ENCODE peak calls at places on chromosomes 7 and 10, in eight cellular contexts. One of them, this sample, is unnamed.
A peak's percentile ranks its signal among the peaks of the same experiment; 100 is the strongest.

GRCh38 chr10:63798599-63799498 is 277.6 kb downstream of the REEP3 start:
- DNase-seq in breast epithelium: no peak
- DNase-seq in heart left ventricle: peak; percentile 71
- DNase-seq in HCT116: no peak
- DNase-seq in IMR-90: peak; percentile 78
- DNase-seq in spleen: no peak
- DNase-seq in stomach: peak; percentile 72
- DNase-seq in right lobe of liver: no peak
- DNase-seq in this sample: peak; percentile 43

GRCh38 chr7:45435846-45436245 is 138.3 kb upstream of the ADCY1 start:
- DNase-seq in breast epithelium: no peak
- DNase-seq in right lobe of liver: no peak
- DNase-seq in heart left ventricle: no peak
- DNase-seq in spleen: no peak
- DNase-seq in HCT116: no peak
- DNase-seq in IMR-90: peak; percentile 47
- DNase-seq in stomach: no peak
- DNase-seq in this sample: no peak

GRCh38 chr10:88033380-88033779 is 170.0 kb downstream of the PTEN start:
- DNase-seq in HCT116: no peak
- DNase-seq in breast epithelium: no peak
- DNase-seq in heart left ventricle: no peak
- DNase-seq in IMR-90: no peak
- DNase-seq in stomach: no peak
- DNase-seq in right lobe of liver: no peak
- DNase-seq in spleen: no peak
- DNase-seq in this sample: no peak

GRCh38 chr7:33534830-33535229 is 370.5 kb upstream of the BMPER start:
- DNase-seq in stomach: no peak
- DNase-seq in spleen: no peak
- DNase-seq in heart left ventricle: no peak
- DNase-seq in right lobe of liver: no peak
- DNase-seq in HCT116: no peak
- DNase-seq in breast epithelium: no peak
- DNase-seq in IMR-90: peak; percentile 67
- DNase-seq in this sample: no peak

GRCh38 chr7:131586259-131586658 is 29.8 kb upstream of the PODXL start:
- DNase-seq in heart left ventricle: peak; percentile 59
- DNase-seq in breast epithelium: no peak
- DNase-seq in right lobe of liver: no peak
- DNase-seq in stomach: peak; percentile 44
- DNase-seq in HCT116: no peak
- DNase-seq in spleen: no peak
- DNase-seq in IMR-90: no peak
- DNase-seq in this sample: peak; percentile 55

GRCh38 chr7:23234569-23235296 is 11.8 kb upstream of the GPNMB start:
- DNase-seq in heart left ventricle: no peak
- DNase-seq in spleen: no peak
- DNase-seq in HCT116: no peak
- DNase-seq in IMR-90: no peak
- DNase-seq in right lobe of liver: no peak
- DNase-seq in breast epithelium: no peak
- DNase-seq in stomach: no peak
- DNase-seq in this sample: no peak

GRCh38 chr7:149790146-149790548 is 16.8 kb upstream of the ZNF467 start:
- DNase-seq in IMR-90: no peak
- DNase-seq in spleen: peak; percentile 91
- DNase-seq in breast epithelium: peak; percentile 61
- DNase-seq in right lobe of liver: no peak
- DNase-seq in HCT116: no peak
- DNase-seq in stomach: peak; percentile 51
- DNase-seq in heart left ventricle: peak; percentile 52
- DNase-seq in this sample: peak; percentile 64

GRCh38 chr10:12954866-12955265 is 46.6 kb downstream of the CCDC3 start:
- DNase-seq in breast epithelium: no peak
- DNase-seq in right lobe of liver: no peak
- DNase-seq in spleen: no peak
- DNase-seq in stomach: no peak
- DNase-seq in HCT116: no peak
- DNase-seq in heart left ventricle: no peak
- DNase-seq in IMR-90: no peak
- DNase-seq in this sample: no peak

GRCh38 chr7:29496355-29497020 is 67.1 kb upstream of the PRR15 start:
- DNase-seq in spleen: no peak
- DNase-seq in HCT116: no peak
- DNase-seq in heart left ventricle: no peak
- DNase-seq in right lobe of liver: no peak
- DNase-seq in IMR-90: no peak
- DNase-seq in breast epithelium: no peak
- DNase-seq in stomach: no peak
- DNase-seq in this sample: no peak

GRCh38 chr7:156064921-156065386 is 252.7 kb upstream of the SHH start:
- DNase-seq in IMR-90: peak; percentile 5
- DNase-seq in breast epithelium: no peak
- DNase-seq in spleen: no peak
- DNase-seq in stomach: no peak
- DNase-seq in right lobe of liver: peak; percentile 6
- DNase-seq in heart left ventricle: no peak
- DNase-seq in HCT116: no peak
- DNase-seq in this sample: no peak

GRCh38 chr7:44634187-44634838 is 27.9 kb downstream of the OGDH start:
- DNase-seq in stomach: peak; percentile 41
- DNase-seq in spleen: no peak
- DNase-seq in right lobe of liver: no peak
- DNase-seq in heart left ventricle: no peak
- DNase-seq in HCT116: no peak
- DNase-seq in breast epithelium: no peak
- DNase-seq in IMR-90: peak; percentile 25
- DNase-seq in this sample: no peak

GRCh38 chr10:69825604-69826003 is 23.9 kb downstream of the COL13A1 start:
- DNase-seq in HCT116: no peak
- DNase-seq in spleen: no peak
- DNase-seq in heart left ventricle: no peak
- DNase-seq in right lobe of liver: no peak
- DNase-seq in stomach: no peak
- DNase-seq in IMR-90: no peak
- DNase-seq in breast epithelium: no peak
- DNase-seq in this sample: no peak

GRCh38 chr7:46393142-46393541 is 472.1 kb upstream of the IGFBP3 start:
- DNase-seq in spleen: no peak
- DNase-seq in breast epithelium: no peak
- DNase-seq in right lobe of liver: no peak
- DNase-seq in stomach: no peak
- DNase-seq in IMR-90: peak; percentile 23
- DNase-seq in HCT116: no peak
- DNase-seq in heart left ventricle: no peak
- DNase-seq in this sample: no peak

GRCh38 chr10:68602434-68602833 is 42.3 kb downstream of the TET1 start:
- DNase-seq in heart left ventricle: no peak
- DNase-seq in right lobe of liver: no peak
- DNase-seq in breast epithelium: no peak
- DNase-seq in IMR-90: no peak
- DNase-seq in HCT116: no peak
- DNase-seq in stomach: no peak
- DNase-seq in spleen: no peak
- DNase-seq in this sample: no peak

GRCh38 chr10:7763929-7764328 is 23.9 kb downstream of the KIN start:
- DNase-seq in spleen: no peak
- DNase-seq in heart left ventricle: no peak
- DNase-seq in stomach: no peak
- DNase-seq in breast epithelium: no peak
- DNase-seq in HCT116: no peak
- DNase-seq in IMR-90: no peak
- DNase-seq in right lobe of liver: no peak
- DNase-seq in this sample: no peak

GRCh38 chr10:129768437-129769355 is 195.4 kb downstream of the EBF3 start:
- DNase-seq in IMR-90: no peak
- DNase-seq in stomach: peak; percentile 22
- DNase-seq in heart left ventricle: no peak
- DNase-seq in right lobe of liver: peak; percentile 37
- DNase-seq in HCT116: no peak
- DNase-seq in spleen: peak; percentile 62
- DNase-seq in breast epithelium: no peak
- DNase-seq in this sample: peak; percentile 15

GRCh38 chr7:82050134-82050533 is 280.3 kb upstream of the HGF start:
- DNase-seq in right lobe of liver: no peak
- DNase-seq in heart left ventricle: no peak
- DNase-seq in HCT116: peak; percentile 59
- DNase-seq in spleen: no peak
- DNase-seq in IMR-90: peak; percentile 91
- DNase-seq in breast epithelium: no peak
- DNase-seq in stomach: no peak
- DNase-seq in this sample: no peak

GRCh38 chr7:100221767-100222444 is 2.2 kb downstream of the PVRIG start:
- DNase-seq in right lobe of liver: no peak
- DNase-seq in IMR-90: no peak
- DNase-seq in HCT116: no peak
- DNase-seq in breast epithelium: no peak
- DNase-seq in heart left ventricle: no peak
- DNase-seq in stomach: no peak
- DNase-seq in spleen: no peak
- DNase-seq in this sample: no peak

GRCh38 chr7:4683884-4684565 is 1.9 kb downstream of the FOXK1 start:
- DNase-seq in breast epithelium: peak; percentile 55
- DNase-seq in IMR-90: peak; percentile 87
- DNase-seq in stomach: peak; percentile 58
- DNase-seq in right lobe of liver: peak; percentile 63
- DNase-seq in heart left ventricle: peak; percentile 75
- DNase-seq in HCT116: no peak
- DNase-seq in spleen: peak; percentile 90
- DNase-seq in this sample: peak; percentile 79

GRCh38 chr7:106869954-106870353 is 4.9 kb downstream of the PIK3CG start:
- DNase-seq in HCT116: no peak
- DNase-seq in right lobe of liver: no peak
- DNase-seq in heart left ventricle: no peak
- DNase-seq in breast epithelium: no peak
- DNase-seq in IMR-90: no peak
- DNase-seq in spleen: no peak
- DNase-seq in stomach: no peak
- DNase-seq in this sample: no peak

GRCh38 chr10:25356609-25357008 is 181.8 kb downstream of the GPR158 start:
- DNase-seq in spleen: no peak
- DNase-seq in IMR-90: no peak
- DNase-seq in heart left ventricle: no peak
- DNase-seq in stomach: no peak
- DNase-seq in HCT116: no peak
- DNase-seq in right lobe of liver: no peak
- DNase-seq in breast epithelium: no peak
- DNase-seq in this sample: no peak

GRCh38 chr10:490891-491571 is 198.4 kb downstream of the DIP2C start:
- DNase-seq in breast epithelium: no peak
- DNase-seq in right lobe of liver: peak; percentile 45
- DNase-seq in spleen: peak; percentile 63
- DNase-seq in IMR-90: peak; percentile 60
- DNase-seq in HCT116: no peak
- DNase-seq in stomach: no peak
- DNase-seq in heart left ventricle: peak; percentile 43
- DNase-seq in this sample: peak; percentile 17

GRCh38 chr10:122461729-122462532 is 578 bp downstream of the HTRA1 start:
- DNase-seq in IMR-90: no peak
- DNase-seq in spleen: no peak
- DNase-seq in right lobe of liver: peak; percentile 81
- DNase-seq in stomach: peak; percentile 46
- DNase-seq in HCT116: no peak
- DNase-seq in breast epithelium: no peak
- DNase-seq in heart left ventricle: no peak
- DNase-seq in this sample: peak; percentile 32
- TF ChIP-seq POLR2A in IMR-90: no peak
- TF ChIP-seq POLR2A in spleen: no peak
- TF ChIP-seq POLR2A in right lobe of liver: peak; percentile 32
- TF ChIP-seq POLR2A in stomach: no peak
- TF ChIP-seq POLR2A in HCT116: no peak
- TF ChIP-seq POLR2A in breast epithelium: no peak
- TF ChIP-seq POLR2A in heart left ventricle: no peak
- TF ChIP-seq POLR2A in this sample: no peak

DNA sequence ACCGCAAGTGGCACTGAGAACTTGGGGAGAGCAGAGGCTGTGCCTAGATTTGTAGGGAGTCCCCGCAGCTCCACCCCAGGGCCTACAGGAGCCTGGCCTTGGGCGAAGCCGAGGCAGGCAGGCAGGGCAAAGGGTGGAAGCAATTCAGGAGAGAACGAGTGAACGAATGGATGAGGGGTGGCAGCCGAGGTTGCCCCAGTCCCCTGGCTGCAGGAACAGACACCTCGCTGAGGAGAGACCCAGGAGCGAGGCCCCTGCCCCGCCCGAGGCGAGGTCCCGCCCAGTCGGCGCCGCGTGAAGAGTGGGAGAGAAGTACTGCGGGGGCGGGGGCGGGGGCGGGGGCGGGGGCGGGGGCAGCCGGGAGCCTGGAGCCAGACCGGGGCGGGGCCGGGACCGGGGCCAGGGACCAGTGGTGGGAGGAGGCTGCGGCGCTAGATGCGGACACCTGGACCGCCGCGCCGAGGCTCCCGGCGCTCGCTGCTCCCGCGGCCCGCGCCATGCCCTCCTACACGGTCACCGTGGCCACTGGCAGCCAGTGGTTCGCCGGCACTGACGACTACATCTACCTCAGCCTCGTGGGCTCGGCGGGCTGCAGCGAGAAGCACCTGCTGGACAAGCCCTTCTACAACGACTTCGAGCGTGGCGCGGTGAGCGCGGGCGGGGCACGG is at the start of gene ALOX5:
- DNase-seq in IMR-90: no peak
- DNase-seq in spleen: peak; percentile 95
- DNase-seq in breast epithelium: peak; percentile 64
- DNase-seq in right lobe of liver: peak; percentile 80
- DNase-seq in HCT116: no peak
- DNase-seq in heart left ventricle: peak; percentile 68
- DNase-seq in stomach: peak; percentile 80
- DNase-seq in this sample: peak; percentile 87
- H3K4me3 ChIP-seq in IMR-90: no peak within 1 kb of the TSS
- H3K4me3 ChIP-seq in spleen: peak within 1 kb of the TSS; percentile 66
- H3K4me3 ChIP-seq in breast epithelium: peak within 1 kb of the TSS; percentile 68
- H3K4me3 ChIP-seq in right lobe of liver: peak within 1 kb of the TSS; percentile 54
- H3K4me3 ChIP-seq in HCT116: peak within 1 kb of the TSS; percentile 59
- H3K4me3 ChIP-seq in heart left ventricle: peak within 1 kb of the TSS; percentile 47
- H3K4me3 ChIP-seq in stomach: peak within 1 kb of the TSS; percentile 60
- H3K4me3 ChIP-seq in this sample: peak within 1 kb of the TSS; percentile 10

DNA sequence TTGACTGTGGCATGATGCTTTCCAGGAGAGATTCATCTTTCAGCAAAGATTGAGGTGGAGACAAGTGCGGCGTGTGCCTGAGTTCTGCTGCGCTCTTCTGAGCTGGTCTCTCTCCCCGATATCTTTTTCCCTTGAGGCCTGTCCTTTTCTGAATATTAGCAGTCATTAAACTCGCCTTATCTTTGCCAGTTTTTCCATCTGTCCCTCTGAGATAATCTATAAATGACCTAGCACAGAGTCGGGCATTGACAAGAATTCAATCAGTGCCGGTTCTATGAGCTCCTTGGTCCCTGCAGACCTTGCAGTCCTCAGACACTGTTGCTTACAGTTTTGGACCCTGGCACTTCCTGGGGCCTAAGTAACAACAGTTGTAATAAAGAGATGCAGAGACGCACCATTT is 89.7 kb upstream of the IKZF1 start:
- DNase-seq in breast epithelium: no peak
- DNase-seq in stomach: no peak
- DNase-seq in HCT116: no peak
- DNase-seq in right lobe of liver: no peak
- DNase-seq in spleen: no peak
- DNase-seq in IMR-90: no peak
- DNase-seq in heart left ventricle: no peak
- DNase-seq in this sample: no peak
- H3K4me1 ChIP-seq in breast epithelium: no peaks in the 10 kb centered on the region
- H3K4me1 ChIP-seq in stomach: peaks cover 13% of the 10 kb centered on the region
- H3K4me1 ChIP-seq in HCT116: no peaks in the 10 kb centered on the region
- H3K4me1 ChIP-seq in right lobe of liver: no peaks in the 10 kb centered on the region
- H3K4me1 ChIP-seq in spleen: peaks cover 45% of the 10 kb centered on the region
- H3K4me1 ChIP-seq in IMR-90: no peaks in the 10 kb centered on the region
- H3K4me1 ChIP-seq in heart left ventricle: no peaks in the 10 kb centered on the region
- H3K4me1 ChIP-seq in this sample: no peaks in the 10 kb centered on the region

GRCh38 chr10:43354879-43355380 is 16.5 kb upstream of the FXYD4 start:
- DNase-seq in HCT116: no peak
- DNase-seq in stomach: no peak
- DNase-seq in IMR-90: no peak
- DNase-seq in right lobe of liver: no peak
- DNase-seq in breast epithelium: no peak
- DNase-seq in spleen: no peak
- DNase-seq in heart left ventricle: no peak
- DNase-seq in this sample: no peak
- TF ChIP-seq POLR2A in HCT116: no peak
- TF ChIP-seq POLR2A in stomach: no peak
- TF ChIP-seq POLR2A in IMR-90: no peak
- TF ChIP-seq POLR2A in right lobe of liver: no peak
- TF ChIP-seq POLR2A in breast epithelium: no peak
- TF ChIP-seq POLR2A in spleen: no peak
- TF ChIP-seq POLR2A in heart left ventricle: no peak
- TF ChIP-seq POLR2A in this sample: no peak

This sample was measured in upper lobe of left lung.